ENCODE peak calls at places on chromosomes 3 and 15, in five cellular contexts. One of them, this sample, is unnamed.

GRCh38 chr3:157493627-157494550 is 9.3 kb downstream of the VEPH1 start:
- DNase-seq in NCI-H748 treated with DMSO at 0.1 percent for 48 hours: peak; percentile 18
- DNase-seq in T follicular helper cell: no peak
- DNase-seq in glutamatergic neuron: no peak
- DNase-seq in Peyer's patch: no peak
- DNase-seq in this sample: no peak

GRCh38 chr3:13235897-13236296 is 162.7 kb upstream of the IQSEC1 start:
- DNase-seq in Peyer's patch: no peak
- DNase-seq in glutamatergic neuron: no peak
- DNase-seq in NCI-H748 treated with DMSO at 0.1 percent for 48 hours: peak; percentile 35
- DNase-seq in T follicular helper cell: no peak
- DNase-seq in this sample: no peak

GRCh38 chr3:124592658-124593441 is 137.4 kb upstream of the UMPS start:
- DNase-seq in T follicular helper cell: no peak
- DNase-seq in NCI-H748 treated with DMSO at 0.1 percent for 48 hours: no peak
- DNase-seq in glutamatergic neuron: no peak
- DNase-seq in Peyer's patch: peak; percentile 55
- DNase-seq in this sample: no peak

GRCh38 chr15:43299884-43300283 is 30.5 kb downstream of the LCMT2 start:
- DNase-seq in glutamatergic neuron: no peak
- DNase-seq in NCI-H748 treated with DMSO at 0.1 percent for 48 hours: no peak
- DNase-seq in T follicular helper cell: no peak
- DNase-seq in Peyer's patch: no peak
- DNase-seq in this sample: no peak

GRCh38 chr3:146187334-146187950 is 26.5 kb upstream of the PLOD2 start:
- DNase-seq in T follicular helper cell: no peak
- DNase-seq in glutamatergic neuron: no peak
- DNase-seq in NCI-H748 treated with DMSO at 0.1 percent for 48 hours: peak; percentile 8
- DNase-seq in Peyer's patch: no peak
- DNase-seq in this sample: no peak

GRCh38 chr3:144677118-144677517 is 705.5 kb downstream of the DIPK2A start:
- DNase-seq in glutamatergic neuron: no peak
- DNase-seq in NCI-H748 treated with DMSO at 0.1 percent for 48 hours: no peak
- DNase-seq in T follicular helper cell: no peak
- DNase-seq in Peyer's patch: no peak
- DNase-seq in this sample: no peak

GRCh38 chr3:188270423-188270972 is 116.5 kb downstream of the LPP start:
- DNase-seq in Peyer's patch: no peak
- DNase-seq in NCI-H748 treated with DMSO at 0.1 percent for 48 hours: no peak
- DNase-seq in glutamatergic neuron: no peak
- DNase-seq in T follicular helper cell: no peak
- DNase-seq in this sample: no peak

GRCh38 chr3:66527253-66527652 is 26.4 kb upstream of the LRIG1 start:
- DNase-seq in Peyer's patch: no peak
- DNase-seq in NCI-H748 treated with DMSO at 0.1 percent for 48 hours: peak; percentile 1
- DNase-seq in glutamatergic neuron: no peak
- DNase-seq in T follicular helper cell: no peak
- DNase-seq in this sample: no peak

This sample was measured in T-helper 9 cell.